ENCODE peak calls at places on chromosomes 5 and 9, in four cellular contexts. D, N, L and K are unnamed samples. For H3K4me1 and H3K36me3, the result is how much of the 10 kb centered on the place peaks cover.

GRCh38 chr5:41763096-41763495 is 107.1 kb downstream of the OXCT1 start:
- DNase-seq in N (no peak), L (no peak), D (peak), K (no peak)

GRCh38 chr9:19232830-19233194 is 2.3 kb downstream of the DENND4C start:
- DNase-seq in L (no peak), D (peak), N (no peak), K (no peak)

GRCh38 chr9:92726971-92727715 is 37.5 kb downstream of the BICD2 start:
- DNase-seq in N (no peak), D (peak), L (peak), K (no peak)

GRCh38 chr9:125912261-125912660 is 165.1 kb downstream of the PBX3 start:
- DNase-seq in L (no peak), N (no peak), D (no peak), K (no peak)

GRCh38 chr9:113737414-113738271 is 138.5 kb upstream of the ZNF618 start:
- DNase-seq in D (peak), L (no peak), N (peak), K (no peak)

GRCh38 chr5:16312786-16313185 is 133.2 kb upstream of the MARCHF11 start:
- DNase-seq in L (no peak), D (peak), N (no peak), K (no peak)

GRCh38 chr5:154884424-154884823 is 26.0 kb downstream of the CNOT8 start:
- DNase-seq in L (no peak), N (no peak), D (no peak), K (no peak)

GRCh38 chr9:107158321-107158720 is 124.8 kb upstream of the RAD23B start:
- DNase-seq in N (no peak), L (no peak), D (peak), K (no peak)

GRCh38 chr5:108361771-108362170 is 20.1 kb downstream of the FBXL17 start:
- DNase-seq in L (no peak), N (no peak), D (no peak), K (no peak)

GRCh38 chr9:113155911-113156559 is 5.2 kb downstream of the SLC31A2 start:
- DNase-seq in L (no peak), N (no peak), D (no peak), K (no peak)

GRCh38 chr9:125600194-125600593 is 106.8 kb downstream of the MAPKAP1 start:
- DNase-seq in N (no peak), L (no peak), D (no peak), K (no peak)

GRCh38 chr5:150058480-150059126 is 27.8 kb downstream of the CSF1R start:
- DNase-seq in D (peak), L (no peak), N (peak), K (peak)

GRCh38 chr5:136164226-136164625 is 28.7 kb downstream of the SMIM32 start:
- DNase-seq in N (no peak), D (no peak), L (no peak), K (no peak)

GRCh38 chr5:8825161-8825757 is 720.6 kb downstream of the SEMA5A start:
- DNase-seq in L (no peak), N (no peak), D (peak), K (no peak)

GRCh38 chr9:111067472-111067871 is 29.2 kb upstream of the LPAR1 start:
- DNase-seq in D (no peak), L (no peak), N (no peak), K (no peak)

GRCh38 chr9:34459941-34460340 is 1.3 kb downstream of the DNAI1 start:
- DNase-seq in L (no peak), N (no peak), D (peak), K (no peak)

GRCh38 chr5:168302785-168303184 is 11.3 kb downstream of the WWC1 start:
- DNase-seq in N (no peak), L (no peak), D (peak), K (no peak)

GRCh38 chr9:97502222-97502983 is 937 bp downstream of the TMOD1 start:
- DNase-seq in D (no peak), L (peak), N (no peak), K (no peak)

GRCh38 chr9:5629312-5630037 is 568 bp downstream of the RIC1 start:
- DNase-seq in D (no peak), L (peak), N (peak), K (peak)

GRCh38 chr5:176427971-176428370 is 11.6 kb upstream of the CLTB start:
- DNase-seq in L (no peak), D (peak), N (no peak), K (no peak)

GRCh38 chr9:119026120-119026519 is 343.1 kb downstream of the BRINP1 start:
- DNase-seq in N (peak), L (peak), D (no peak), K (no peak)

GRCh38 chr5:143931389-143931984 is 119.5 kb downstream of the HMHB1 start:
- DNase-seq in L (peak), N (no peak), D (no peak), K (no peak)

GRCh38 chr5:66960373-66961137 is 236.0 kb downstream of the CD180 start:
- DNase-seq in D (peak), L (no peak), N (no peak), K (no peak)

GRCh38 chr9:85900504-85901201 is 40.3 kb upstream of the NAA35 start:
- DNase-seq in L (no peak), N (no peak), D (peak), K (no peak)

GRCh38 chr9:99103909-99104458 is 929 bp upstream of the TGFBR1 start:
- DNase-seq in L (peak), D (peak), N (peak), K (no peak)

GRCh38 chr5:149048806-149049205 is 14.1 kb downstream of the SH3TC2 start:
- DNase-seq in L (no peak), D (no peak), N (no peak), K (no peak)

GRCh38 chr9:36966371-36967097 is 67.5 kb downstream of the PAX5 start:
- DNase-seq in D (no peak), N (no peak), L (no peak), K (no peak)

GRCh38 chr5:98755406-98755805 is 18.1 kb upstream of the RGMB start:
- DNase-seq in L (no peak), N (no peak), D (peak), K (no peak)

GRCh38 chr5:10310073-10310779 is 2.5 kb upstream of the CMBL start:
- DNase-seq in L (no peak), N (no peak), D (peak), K (peak)

GRCh38 chr5:148858106-148858505 is 31.7 kb downstream of the ADRB2 start:
- DNase-seq in N (no peak), D (no peak), L (no peak), K (no peak)

GRCh38 chr5:112479418-112479817 is 60.3 kb upstream of the EPB41L4A start:
- DNase-seq in L (no peak), N (no peak), D (peak), K (peak)

GRCh38 chr5:80916661-80917060 is 43.5 kb upstream of the RASGRF2 start:
- DNase-seq in D (no peak), L (no peak), N (no peak), K (no peak)

GRCh38 chr5:50694027-50694590 is 27.7 kb downstream of the PARP8 start:
- DNase-seq in N (no peak), D (no peak), L (no peak), K (no peak)

GRCh38 chr9:5858833-5859232 is 25.9 kb upstream of the ERMP1 start:
- DNase-seq in N (no peak), D (no peak), L (no peak), K (no peak)

GRCh38 chr5:171642894-171643293 is 142.7 kb upstream of the SMIM23 start:
- DNase-seq in L (no peak), N (no peak), D (no peak), K (no peak)

DNA sequence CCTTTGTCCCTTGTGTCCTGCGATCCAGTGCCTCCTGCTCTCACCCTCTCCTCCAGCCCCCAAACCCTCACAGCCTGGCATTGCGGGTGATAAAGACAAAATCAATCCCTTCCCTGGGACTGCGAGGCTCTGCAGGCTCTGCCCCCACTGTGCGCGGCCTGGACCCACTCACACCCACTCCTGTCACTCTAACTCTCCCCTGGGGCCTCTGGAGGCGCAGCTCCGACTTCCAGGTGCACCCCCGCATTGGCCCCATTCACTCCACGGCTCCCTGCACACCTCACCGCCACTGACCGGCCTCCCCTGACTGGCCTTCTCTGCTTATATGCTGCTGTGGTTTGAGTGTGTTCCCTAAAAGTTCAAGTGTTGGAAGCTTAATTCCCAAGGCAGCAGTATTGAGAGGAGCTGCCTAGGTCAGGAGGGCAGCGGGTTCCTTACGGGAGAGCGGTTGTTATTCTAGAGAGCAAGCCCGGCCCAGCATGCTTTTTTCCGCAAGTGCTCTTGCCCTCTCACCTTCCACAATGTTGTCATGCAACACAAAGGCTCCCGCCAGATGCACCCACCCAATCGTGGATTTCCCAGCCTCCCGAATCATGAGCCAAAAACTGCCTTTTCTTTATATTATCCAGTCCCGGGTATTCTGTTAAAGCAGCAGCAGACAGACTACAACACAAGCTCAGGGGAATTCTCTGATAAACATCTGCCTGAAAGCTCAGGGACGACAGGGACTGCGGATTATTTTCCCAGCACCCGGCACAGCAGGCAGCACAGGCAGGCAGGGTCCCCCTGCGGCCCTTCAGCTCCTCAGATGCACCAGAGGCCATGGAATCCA is 73.5 kb upstream of the LRRTM2 start:
- DNase-seq in L (no peak), N (peak), D (no peak), K (peak)
- H3K4me1 ChIP-seq in L (half or more), N (under half), D (under half), K (under half)

DNA sequence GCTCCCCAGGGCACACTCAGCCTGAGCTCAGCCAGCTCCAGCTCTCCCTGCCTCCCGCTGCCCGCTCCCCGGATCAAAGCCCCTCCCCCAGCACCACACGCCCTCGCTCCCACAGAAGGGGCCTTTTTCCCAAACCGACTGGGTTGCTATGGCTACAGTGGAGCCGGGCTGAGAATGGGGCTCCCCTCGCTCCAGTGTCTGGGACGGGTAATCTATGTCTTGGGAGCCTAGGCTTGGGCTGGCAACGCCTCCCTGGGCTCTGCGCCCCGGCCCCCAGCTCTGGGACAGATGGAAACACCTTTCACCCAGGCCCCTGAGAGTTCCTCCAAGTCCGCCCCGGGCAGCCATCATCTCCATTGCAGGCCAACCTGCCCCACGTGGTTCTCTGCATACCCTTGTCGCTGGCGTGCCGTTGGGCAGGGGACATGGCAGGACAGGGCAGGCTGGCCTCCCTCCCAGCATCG is 29.6 kb downstream of the NOTCH1 start:
- DNase-seq in L (no peak), N (no peak), D (no peak), K (no peak)
- H3K36me3 ChIP-seq in L (half or more), N (half or more), D (half or more), K (half or more)

GRCh38 chr5:127942246-127943060 is 141.1 kb upstream of the SLC12A2 start:
- DNase-seq in D (peak), N (no peak), L (no peak), K (no peak)

GRCh38 chr5:127943061-127943371 is 140.6 kb upstream of the SLC12A2 start:
- DNase-seq in N (no peak), L (no peak), D (no peak), K (no peak)

GRCh38 chr5:127940854-127941253 is 142.7 kb upstream of the SLC12A2 start:
- DNase-seq in D (no peak), L (no peak), N (no peak), K (no peak)

GRCh38 chr5:127944125-127944524 is 139.4 kb upstream of the SLC12A2 start:
- DNase-seq in N (no peak), D (no peak), L (no peak), K (no peak)

GRCh38 chr5:127941646-127942045 is 141.9 kb upstream of the SLC12A2 start:
- DNase-seq in D (no peak), L (no peak), N (no peak), K (no peak)
- H3K4me1 ChIP-seq in D (under half), L (under half), N (under half), K (under half)

DNA sequence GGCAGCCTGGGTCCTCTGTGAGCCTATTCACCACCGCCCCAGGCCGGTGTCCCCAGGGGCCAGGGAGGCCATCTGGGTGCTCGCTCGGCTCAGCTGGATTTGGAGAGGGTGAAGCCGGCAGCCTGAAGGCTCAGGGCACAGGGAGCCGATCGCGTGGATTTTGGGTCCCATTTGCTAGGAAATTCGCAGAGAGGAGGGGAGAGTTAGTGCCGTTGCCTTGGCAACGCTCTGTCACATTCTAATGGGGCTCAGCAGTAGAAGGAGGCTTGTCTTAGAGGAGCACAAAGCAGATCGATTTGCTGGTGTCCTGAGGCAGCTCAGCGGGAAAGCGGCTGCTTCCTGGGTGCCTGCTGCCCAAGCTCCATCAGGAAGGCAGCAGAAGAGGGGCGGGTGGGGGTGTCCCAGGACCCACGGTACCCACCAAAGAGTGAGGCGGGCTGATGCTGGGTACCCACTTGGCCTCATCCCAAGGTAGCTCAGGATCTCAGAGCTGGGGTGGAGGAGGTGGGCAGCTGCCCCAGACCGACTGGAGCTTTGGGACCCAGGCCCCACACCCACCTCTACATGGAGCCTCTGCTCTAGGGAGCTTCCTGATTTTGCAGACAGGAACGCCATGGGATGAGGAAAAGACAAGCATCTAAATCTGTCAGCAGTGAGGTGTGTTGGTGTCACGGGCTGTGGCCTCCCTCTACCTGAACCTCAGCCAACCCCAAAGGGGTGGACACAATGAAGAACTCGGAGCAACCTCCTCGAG is 17.1 kb upstream of the OLFM1 start:
- DNase-seq in L (no peak), N (no peak), D (no peak), K (peak)
- H3K36me3 ChIP-seq in L (under half), N (under half), D (under half), K (under half)

DNA sequence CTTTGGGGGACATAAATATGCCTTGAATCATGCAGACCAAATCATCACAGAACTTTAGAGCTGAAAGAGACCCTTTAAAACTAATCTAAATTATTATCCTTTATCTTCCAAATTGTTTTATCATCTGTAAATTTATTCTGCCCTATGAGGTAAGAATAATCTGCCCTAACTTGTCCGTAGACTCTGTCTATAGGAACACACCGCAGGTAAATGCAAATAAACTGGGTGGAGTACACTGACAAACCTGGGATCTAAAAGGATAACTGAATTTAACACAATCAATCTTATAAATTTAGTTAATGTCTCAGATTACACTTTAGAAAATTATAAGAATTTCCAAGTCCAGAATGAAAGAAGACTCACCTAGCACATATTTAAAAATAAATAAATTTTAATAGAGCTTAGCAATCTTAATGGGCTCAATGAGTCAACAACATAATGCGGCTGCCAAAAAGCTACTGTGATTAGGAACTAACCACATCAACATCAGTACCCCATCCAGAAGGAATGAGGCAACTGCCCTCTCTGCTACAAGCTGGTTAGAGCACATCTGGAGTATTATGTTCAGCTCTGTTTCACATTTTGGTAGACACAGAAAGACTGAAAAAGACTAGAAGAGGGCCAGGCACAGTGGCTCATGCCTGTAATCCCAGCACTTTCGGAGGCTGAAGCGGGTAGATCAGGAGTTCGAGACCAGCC is 5.6 kb downstream of the MEGF9 start:
- DNase-seq in L (no peak), N (no peak), D (peak), K (no peak)
- H3K4me1 ChIP-seq in L (half or more), N (under half), D (under half), K (under half)

DNA sequence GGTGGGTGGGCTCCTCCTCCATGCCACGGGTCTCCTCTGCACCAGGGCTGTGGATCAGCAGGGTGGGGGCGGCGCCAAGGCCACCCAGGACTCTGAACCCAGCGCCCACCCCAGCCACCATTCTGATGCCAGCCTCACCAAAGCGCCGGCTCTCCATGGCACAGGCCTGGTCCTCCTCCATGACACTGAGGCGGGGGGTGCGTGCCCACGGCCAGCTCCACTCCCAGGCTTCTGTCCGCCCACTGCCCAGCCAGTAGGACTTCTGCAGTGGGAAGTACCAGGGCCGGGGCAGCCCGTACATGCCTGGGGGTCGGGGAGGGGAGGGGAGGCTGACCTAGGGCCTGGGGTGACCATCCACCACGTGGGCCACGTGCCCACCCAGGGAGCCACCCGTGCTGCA is 11.6 kb downstream of the ABCA2 start:
- DNase-seq in D (no peak), N (no peak), L (no peak), K (no peak)
- H3K36me3 ChIP-seq in D (under half), N (half or more), L (half or more), K (under half)

GRCh38 chr9:121292801-121293241 is 24.9 kb downstream of the GSN start:
- DNase-seq in N (no peak), D (no peak), L (no peak), K (no peak)
- H3K4me1 ChIP-seq in N (under half), D (under half), L (half or more), K (under half)

DNA sequence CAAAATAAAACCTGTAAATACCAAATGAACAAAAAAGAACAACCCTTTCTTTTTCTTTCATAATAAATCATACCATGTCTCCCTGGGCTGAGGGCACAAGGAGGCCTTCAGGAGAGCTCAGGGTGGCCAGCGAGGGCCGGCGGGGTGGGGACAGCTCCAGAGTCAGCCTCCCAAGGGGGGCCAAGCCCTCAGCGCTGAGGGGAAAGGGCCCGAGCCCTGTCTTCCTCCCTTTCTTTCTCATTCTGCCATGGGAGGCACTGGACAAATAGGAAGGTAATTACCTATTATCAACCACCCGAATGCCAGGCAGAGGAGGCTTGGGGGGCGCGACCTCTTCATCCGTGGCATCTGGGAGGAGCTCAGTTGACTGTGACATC is 83.5 kb downstream of the PRRT1B start:
- DNase-seq in N (no peak), D (no peak), L (no peak), K (no peak)
- H3K36me3 ChIP-seq in N (half or more), D (under half), L (half or more), K (under half)

DNA sequence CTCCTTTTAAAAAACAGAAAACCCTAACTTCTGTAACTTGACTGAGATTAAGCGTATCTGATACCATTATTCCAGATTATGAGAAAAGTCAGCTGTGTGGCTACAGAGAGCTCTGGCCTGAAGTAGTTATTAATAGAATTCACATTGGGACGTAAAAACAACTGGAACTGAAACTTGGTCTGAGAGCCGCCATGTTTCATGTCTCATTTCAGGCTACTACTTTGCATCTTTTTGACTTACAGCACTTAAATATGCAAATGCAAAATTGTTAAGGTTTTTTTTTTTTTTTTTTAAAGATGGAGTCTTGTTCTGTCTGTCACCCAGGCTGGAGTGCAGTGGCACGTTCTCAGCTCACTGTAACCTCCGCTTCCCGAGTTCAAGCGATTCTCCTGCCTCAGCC is 25.2 kb downstream of the MAP3K1 start:
- DNase-seq in L (no peak), N (no peak), D (no peak), K (no peak)
- H3K4me1 ChIP-seq in L (half or more), N (under half), D (under half), K (under half)